ENCODE peak calls at places on chromosomes 1 and 21, in seven cellular contexts. One of them, this sample, is unnamed. For H3K27me3 and H3K36me3, the result is how much of the 10 kb centered on the place peaks cover.

GRCh38 chr1:186843261-186843660 is 14.5 kb downstream of the PLA2G4A start:
- DNase-seq in left lung: no peak
- DNase-seq in mesenchymal stem cell: no peak
- DNase-seq in fibroblast of lung: no peak
- DNase-seq in HepG2: no peak
- DNase-seq in effector memory CD4-positive, alpha-beta T cell: no peak
- DNase-seq in body of pancreas: no peak
- DNase-seq in this sample: no peak

GRCh38 chr1:18886003-18886335 is 16.4 kb downstream of the ALDH4A1 start:
- DNase-seq in left lung: no peak
- DNase-seq in effector memory CD4-positive, alpha-beta T cell: no peak
- DNase-seq in body of pancreas: no peak
- DNase-seq in HepG2: no peak
- DNase-seq in fibroblast of lung: no peak
- DNase-seq in mesenchymal stem cell: peak
- DNase-seq in this sample: peak

GRCh38 chr1:27515626-27516025 is 25.7 kb upstream of the WASF2 start:
- DNase-seq in mesenchymal stem cell: no peak
- DNase-seq in HepG2: no peak
- DNase-seq in fibroblast of lung: no peak
- DNase-seq in body of pancreas: no peak
- DNase-seq in left lung: no peak
- DNase-seq in effector memory CD4-positive, alpha-beta T cell: no peak
- DNase-seq in this sample: no peak

GRCh38 chr1:186681136-186681535 is 913 bp upstream of the PTGS2 start:
- DNase-seq in left lung: no peak
- DNase-seq in fibroblast of lung: peak
- DNase-seq in mesenchymal stem cell: no peak
- DNase-seq in body of pancreas: no peak
- DNase-seq in effector memory CD4-positive, alpha-beta T cell: no peak
- DNase-seq in HepG2: no peak
- DNase-seq in this sample: no peak

GRCh38 chr21:42538479-42539275 is 25.0 kb downstream of the SLC37A1 start:
- DNase-seq in fibroblast of lung: no peak
- DNase-seq in body of pancreas: no peak
- DNase-seq in left lung: no peak
- DNase-seq in effector memory CD4-positive, alpha-beta T cell: no peak
- DNase-seq in HepG2: no peak
- DNase-seq in mesenchymal stem cell: no peak
- DNase-seq in this sample: no peak

GRCh38 chr1:32949519-32949918 is 15.1 kb downstream of the RNF19B start:
- DNase-seq in HepG2: no peak
- DNase-seq in fibroblast of lung: no peak
- DNase-seq in effector memory CD4-positive, alpha-beta T cell: no peak
- DNase-seq in left lung: no peak
- DNase-seq in body of pancreas: peak
- DNase-seq in mesenchymal stem cell: no peak
- DNase-seq in this sample: peak

GRCh38 chr21:34644815-34645214 is 24.0 kb upstream of the CLIC6 start:
- DNase-seq in mesenchymal stem cell: no peak
- DNase-seq in fibroblast of lung: no peak
- DNase-seq in effector memory CD4-positive, alpha-beta T cell: no peak
- DNase-seq in body of pancreas: peak
- DNase-seq in HepG2: no peak
- DNase-seq in left lung: no peak
- DNase-seq in this sample: peak

GRCh38 chr1:117339866-117340357 is 27.3 kb upstream of the MAN1A2 start:
- DNase-seq in effector memory CD4-positive, alpha-beta T cell: no peak
- DNase-seq in HepG2: peak
- DNase-seq in body of pancreas: peak
- DNase-seq in fibroblast of lung: peak
- DNase-seq in mesenchymal stem cell: peak
- DNase-seq in left lung: no peak
- DNase-seq in this sample: peak

GRCh38 chr1:20343149-20343936 is 52.7 kb downstream of the VWA5B1 start:
- DNase-seq in HepG2: no peak
- DNase-seq in effector memory CD4-positive, alpha-beta T cell: no peak
- DNase-seq in mesenchymal stem cell: no peak
- DNase-seq in fibroblast of lung: no peak
- DNase-seq in left lung: no peak
- DNase-seq in body of pancreas: no peak
- DNase-seq in this sample: no peak

GRCh38 chr1:208166340-208167138 is 77.6 kb downstream of the PLXNA2 start:
- DNase-seq in fibroblast of lung: no peak
- DNase-seq in left lung: no peak
- DNase-seq in mesenchymal stem cell: no peak
- DNase-seq in effector memory CD4-positive, alpha-beta T cell: no peak
- DNase-seq in HepG2: peak
- DNase-seq in body of pancreas: no peak
- DNase-seq in this sample: peak

GRCh38 chr1:65266501-65266900 is 42.8 kb upstream of the DNAJC6 start:
- DNase-seq in fibroblast of lung: no peak
- DNase-seq in left lung: no peak
- DNase-seq in HepG2: no peak
- DNase-seq in effector memory CD4-positive, alpha-beta T cell: no peak
- DNase-seq in mesenchymal stem cell: no peak
- DNase-seq in body of pancreas: no peak
- DNase-seq in this sample: no peak

GRCh38 chr1:85379203-85380136 is 85.5 kb downstream of the DDAH1 start:
- DNase-seq in fibroblast of lung: peak
- DNase-seq in HepG2: no peak
- DNase-seq in effector memory CD4-positive, alpha-beta T cell: no peak
- DNase-seq in left lung: no peak
- DNase-seq in body of pancreas: no peak
- DNase-seq in mesenchymal stem cell: peak
- DNase-seq in this sample: no peak

GRCh38 chr1:200351826-200352549 is 57.8 kb downstream of the ZNF281 start:
- DNase-seq in body of pancreas: no peak
- DNase-seq in mesenchymal stem cell: peak
- DNase-seq in left lung: no peak
- DNase-seq in effector memory CD4-positive, alpha-beta T cell: no peak
- DNase-seq in HepG2: no peak
- DNase-seq in fibroblast of lung: peak
- DNase-seq in this sample: peak

GRCh38 chr1:172906778-172907592 is 143.8 kb downstream of the TNFSF18 start:
- DNase-seq in left lung: no peak
- DNase-seq in body of pancreas: no peak
- DNase-seq in effector memory CD4-positive, alpha-beta T cell: no peak
- DNase-seq in mesenchymal stem cell: peak
- DNase-seq in fibroblast of lung: peak
- DNase-seq in HepG2: no peak
- DNase-seq in this sample: peak

GRCh38 chr1:26730695-26731094 is 34.9 kb downstream of the ARID1A start:
- DNase-seq in mesenchymal stem cell: peak
- DNase-seq in effector memory CD4-positive, alpha-beta T cell: no peak
- DNase-seq in body of pancreas: no peak
- DNase-seq in HepG2: no peak
- DNase-seq in fibroblast of lung: peak
- DNase-seq in left lung: no peak
- DNase-seq in this sample: no peak

GRCh38 chr1:62263813-62264353 is 55.4 kb downstream of the KANK4 start:
- DNase-seq in fibroblast of lung: no peak
- DNase-seq in HepG2: no peak
- DNase-seq in mesenchymal stem cell: no peak
- DNase-seq in left lung: no peak
- DNase-seq in body of pancreas: peak
- DNase-seq in effector memory CD4-positive, alpha-beta T cell: no peak
- DNase-seq in this sample: no peak

GRCh38 chr21:44450402-44450801 is 4.9 kb upstream of the LRRC3 start:
- DNase-seq in left lung: no peak
- DNase-seq in mesenchymal stem cell: no peak
- DNase-seq in fibroblast of lung: no peak
- DNase-seq in body of pancreas: peak
- DNase-seq in effector memory CD4-positive, alpha-beta T cell: no peak
- DNase-seq in HepG2: no peak
- DNase-seq in this sample: no peak

GRCh38 chr1:69163779-69164178 is 403.9 kb upstream of the LRRC7 start:
- DNase-seq in HepG2: no peak
- DNase-seq in body of pancreas: no peak
- DNase-seq in effector memory CD4-positive, alpha-beta T cell: no peak
- DNase-seq in fibroblast of lung: no peak
- DNase-seq in mesenchymal stem cell: no peak
- DNase-seq in left lung: no peak
- DNase-seq in this sample: no peak

GRCh38 chr1:56370513-56370912 is 208.8 kb downstream of the PLPP3 start:
- DNase-seq in HepG2: no peak
- DNase-seq in mesenchymal stem cell: no peak
- DNase-seq in left lung: no peak
- DNase-seq in body of pancreas: no peak
- DNase-seq in effector memory CD4-positive, alpha-beta T cell: no peak
- DNase-seq in fibroblast of lung: no peak
- DNase-seq in this sample: no peak

GRCh38 chr1:172273668-172274396 is 146.7 kb upstream of the C1orf105 start:
- DNase-seq in effector memory CD4-positive, alpha-beta T cell: no peak
- DNase-seq in fibroblast of lung: no peak
- DNase-seq in body of pancreas: no peak
- DNase-seq in mesenchymal stem cell: no peak
- DNase-seq in left lung: no peak
- DNase-seq in HepG2: no peak
- DNase-seq in this sample: no peak

GRCh38 chr1:185534806-185535205 is 199.4 kb upstream of the HMCN1 start:
- DNase-seq in mesenchymal stem cell: no peak
- DNase-seq in effector memory CD4-positive, alpha-beta T cell: no peak
- DNase-seq in fibroblast of lung: no peak
- DNase-seq in HepG2: no peak
- DNase-seq in left lung: no peak
- DNase-seq in body of pancreas: peak
- DNase-seq in this sample: no peak

GRCh38 chr1:183004146-183004545 is 19.1 kb upstream of the LAMC1 start:
- DNase-seq in left lung: no peak
- DNase-seq in HepG2: no peak
- DNase-seq in effector memory CD4-positive, alpha-beta T cell: no peak
- DNase-seq in mesenchymal stem cell: no peak
- DNase-seq in fibroblast of lung: no peak
- DNase-seq in body of pancreas: no peak
- DNase-seq in this sample: no peak

GRCh38 chr1:1703796-1704195 is 11.2 kb upstream of the SLC35E2B start:
- DNase-seq in HepG2: no peak
- DNase-seq in fibroblast of lung: no peak
- DNase-seq in mesenchymal stem cell: no peak
- DNase-seq in effector memory CD4-positive, alpha-beta T cell: no peak
- DNase-seq in body of pancreas: peak
- DNase-seq in left lung: peak
- DNase-seq in this sample: no peak

GRCh38 chr1:5744342-5744741 is 247.9 kb downstream of the NPHP4 start:
- DNase-seq in left lung: no peak
- DNase-seq in HepG2: no peak
- DNase-seq in effector memory CD4-positive, alpha-beta T cell: no peak
- DNase-seq in fibroblast of lung: no peak
- DNase-seq in mesenchymal stem cell: no peak
- DNase-seq in body of pancreas: no peak
- DNase-seq in this sample: no peak

GRCh38 chr1:91529856-91530255 is 29.2 kb downstream of the CDC7 start:
- DNase-seq in body of pancreas: no peak
- DNase-seq in HepG2: no peak
- DNase-seq in mesenchymal stem cell: peak
- DNase-seq in fibroblast of lung: peak
- DNase-seq in left lung: no peak
- DNase-seq in effector memory CD4-positive, alpha-beta T cell: no peak
- DNase-seq in this sample: peak

GRCh38 chr1:46515576-46515975 is 25.9 kb downstream of the DMBX1 start:
- DNase-seq in body of pancreas: no peak
- DNase-seq in mesenchymal stem cell: no peak
- DNase-seq in effector memory CD4-positive, alpha-beta T cell: no peak
- DNase-seq in fibroblast of lung: no peak
- DNase-seq in left lung: peak
- DNase-seq in HepG2: no peak
- DNase-seq in this sample: no peak

DNA sequence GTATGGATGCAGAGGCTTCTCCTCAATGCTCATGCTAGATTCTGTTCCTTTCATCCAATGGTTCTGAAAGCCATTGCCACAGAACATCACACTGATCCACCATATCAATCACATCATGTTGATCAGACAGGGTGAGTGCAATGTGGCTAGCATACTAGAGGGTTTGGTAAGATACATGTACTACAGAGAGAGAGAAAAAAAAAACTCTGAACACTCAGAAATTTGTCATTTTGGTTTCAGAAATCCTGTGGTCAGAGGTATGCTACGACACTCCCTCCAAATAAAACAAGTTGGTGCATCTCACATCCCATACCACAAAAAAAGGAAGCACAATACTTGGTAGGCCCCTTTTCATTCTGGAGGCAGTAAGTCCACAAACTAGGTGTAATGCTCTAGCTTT is 35.4 kb downstream of the OR10J1 start:
- DNase-seq in body of pancreas: no peak
- DNase-seq in mesenchymal stem cell: no peak
- DNase-seq in left lung: no peak
- DNase-seq in HepG2: no peak
- DNase-seq in fibroblast of lung: no peak
- DNase-seq in effector memory CD4-positive, alpha-beta T cell: no peak
- DNase-seq in this sample: no peak
- H3K27ac ChIP-seq in body of pancreas: no peak
- H3K27ac ChIP-seq in mesenchymal stem cell: no peak
- H3K27ac ChIP-seq in left lung: no peak
- H3K27ac ChIP-seq in HepG2: no peak
- H3K27ac ChIP-seq in fibroblast of lung: no peak
- H3K27ac ChIP-seq in effector memory CD4-positive, alpha-beta T cell: no peak
- H3K27ac ChIP-seq in this sample: no peak

DNA sequence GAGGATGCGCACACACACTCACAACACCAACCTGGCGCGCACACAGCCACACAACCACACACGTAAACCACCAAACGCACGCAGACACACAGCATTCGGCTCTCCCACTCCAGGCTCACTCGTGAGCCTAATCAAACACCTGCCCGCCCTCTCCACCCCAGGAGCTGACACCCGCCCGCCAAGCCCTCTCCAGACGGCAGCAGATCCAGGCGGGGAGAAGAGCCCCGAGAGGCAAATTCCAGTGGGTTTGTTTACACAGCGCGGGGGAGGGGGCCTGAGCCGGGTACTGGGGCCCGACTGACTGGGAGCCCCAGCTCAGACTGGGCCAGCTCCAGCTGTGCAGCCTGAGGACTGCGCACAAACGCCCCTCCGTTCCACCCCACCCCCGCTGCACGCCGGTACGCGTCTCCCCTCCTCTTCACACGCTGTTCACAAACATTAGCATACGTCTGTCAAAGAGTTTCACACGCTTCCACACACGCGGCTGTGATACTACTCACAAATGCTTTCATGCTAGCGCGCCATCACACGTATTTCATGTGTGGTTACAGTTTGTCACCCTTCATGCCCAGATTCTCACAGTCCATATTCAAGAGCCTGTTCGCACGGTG is 1.1 kb upstream of the EFNA1 start:
- DNase-seq in mesenchymal stem cell: peak
- DNase-seq in left lung: peak
- DNase-seq in body of pancreas: peak
- DNase-seq in effector memory CD4-positive, alpha-beta T cell: peak
- DNase-seq in fibroblast of lung: peak
- DNase-seq in HepG2: peak
- DNase-seq in this sample: peak
- H3K27me3 ChIP-seq in mesenchymal stem cell: half or more
- H3K27me3 ChIP-seq in left lung: half or more
- H3K27me3 ChIP-seq in body of pancreas: under half
- H3K27me3 ChIP-seq in effector memory CD4-positive, alpha-beta T cell: under half
- H3K27me3 ChIP-seq in fibroblast of lung: half or more
- H3K27me3 ChIP-seq in HepG2: under half
- H3K27me3 ChIP-seq in this sample: under half

GRCh38 chr1:154198756-154199562 is 7.1 kb upstream of the TPM3 start:
- DNase-seq in HepG2: peak
- DNase-seq in fibroblast of lung: peak
- DNase-seq in mesenchymal stem cell: peak
- DNase-seq in body of pancreas: peak
- DNase-seq in left lung: no peak
- DNase-seq in effector memory CD4-positive, alpha-beta T cell: peak
- DNase-seq in this sample: peak
- H3K36me3 ChIP-seq in HepG2: under half
- H3K36me3 ChIP-seq in fibroblast of lung: under half
- H3K36me3 ChIP-seq in mesenchymal stem cell: under half
- H3K36me3 ChIP-seq in body of pancreas: under half
- H3K36me3 ChIP-seq in left lung: under half
- H3K36me3 ChIP-seq in effector memory CD4-positive, alpha-beta T cell: under half
- H3K36me3 ChIP-seq in this sample: under half

GRCh38 chr1:170221031-170221430 is 75.3 kb downstream of the NTMT2 start:
- DNase-seq in fibroblast of lung: no peak
- DNase-seq in left lung: no peak
- DNase-seq in mesenchymal stem cell: peak
- DNase-seq in HepG2: no peak
- DNase-seq in effector memory CD4-positive, alpha-beta T cell: no peak
- DNase-seq in body of pancreas: no peak
- DNase-seq in this sample: no peak
- H3K27ac ChIP-seq in fibroblast of lung: no peak
- H3K27ac ChIP-seq in left lung: no peak
- H3K27ac ChIP-seq in mesenchymal stem cell: no peak
- H3K27ac ChIP-seq in HepG2: no peak
- H3K27ac ChIP-seq in effector memory CD4-positive, alpha-beta T cell: no peak
- H3K27ac ChIP-seq in body of pancreas: no peak
- H3K27ac ChIP-seq in this sample: no peak